ENCODE peak calls at places on chromosomes 4 and X, in five cellular contexts. X, Y, E, S and T are unnamed samples.

GRCh38 chrX:71640002-71640401 is 21.7 kb upstream of the CXCR3 start:
- ATAC-seq in X (no peak), Y (no peak), E (no peak), S (no peak), T (no peak)

GRCh38 chrX:115968436-115969252 is 201.9 kb upstream of the AGTR2 start:
- ATAC-seq in X (peak), Y (no peak), E (peak), S (no peak), T (peak)

GRCh38 chr4:2901186-2901585 is 57.5 kb downstream of the ADD1 start:
- ATAC-seq in X (no peak), Y (no peak), E (no peak), S (no peak), T (no peak)

GRCh38 chr4:6388713-6389112 is 83.7 kb downstream of the PPP2R2C start:
- ATAC-seq in X (no peak), Y (no peak), E (no peak), S (no peak), T (no peak)

GRCh38 chr4:83362492-83363329 is 28.1 kb upstream of the HPSE start:
- ATAC-seq in X (no peak), Y (peak), E (peak), S (peak), T (no peak)

GRCh38 chr4:82969414-82969813 is 41.2 kb downstream of the LIN54 start:
- ATAC-seq in X (no peak), Y (no peak), E (no peak), S (no peak), T (no peak)

GRCh38 chr4:139786494-139787354 is 121.1 kb downstream of the MGST2 start:
- ATAC-seq in X (no peak), Y (no peak), E (peak), S (peak), T (no peak)

GRCh38 chr4:24181005-24181404 is 291.2 kb upstream of the PPARGC1A start:
- ATAC-seq in X (no peak), Y (no peak), E (no peak), S (no peak), T (no peak)

GRCh38 chrX:40727599-40728252 is 7.6 kb downstream of the MED14 start:
- ATAC-seq in X (no peak), Y (no peak), E (peak), S (no peak), T (no peak)

GRCh38 chrX:19625612-19626011 is 110.3 kb upstream of the MAP3K15 start:
- ATAC-seq in X (peak), Y (no peak), E (peak), S (no peak), T (no peak)

GRCh38 chr4:80393246-80393969 is 57.9 kb downstream of the CFAP299 start:
- ATAC-seq in X (no peak), Y (no peak), E (peak), S (no peak), T (no peak)

GRCh38 chr4:66766557-66766956 is 778.7 kb downstream of the CENPC start:
- ATAC-seq in X (no peak), Y (no peak), E (no peak), S (no peak), T (no peak)

GRCh38 chr4:183229397-183229796 is 90.7 kb downstream of the CLDN22 start:
- ATAC-seq in X (no peak), Y (no peak), E (no peak), S (no peak), T (no peak)

GRCh38 chr4:73721419-73721818 is 18.9 kb upstream of the CXCL8 start:
- ATAC-seq in X (no peak), Y (no peak), E (no peak), S (no peak), T (peak)

GRCh38 chr4:147760695-147761094 is 28.8 kb downstream of the ARHGAP10 start:
- ATAC-seq in X (peak), Y (no peak), E (peak), S (no peak), T (peak)

GRCh38 chr4:70608324-70608723 is 16.3 kb downstream of the AMBN start:
- ATAC-seq in X (no peak), Y (peak), E (no peak), S (no peak), T (no peak)

GRCh38 chr4:1630266-1630665 is 53.8 kb downstream of the FAM53A start:
- ATAC-seq in X (no peak), Y (no peak), E (no peak), S (no peak), T (no peak)

DNA sequence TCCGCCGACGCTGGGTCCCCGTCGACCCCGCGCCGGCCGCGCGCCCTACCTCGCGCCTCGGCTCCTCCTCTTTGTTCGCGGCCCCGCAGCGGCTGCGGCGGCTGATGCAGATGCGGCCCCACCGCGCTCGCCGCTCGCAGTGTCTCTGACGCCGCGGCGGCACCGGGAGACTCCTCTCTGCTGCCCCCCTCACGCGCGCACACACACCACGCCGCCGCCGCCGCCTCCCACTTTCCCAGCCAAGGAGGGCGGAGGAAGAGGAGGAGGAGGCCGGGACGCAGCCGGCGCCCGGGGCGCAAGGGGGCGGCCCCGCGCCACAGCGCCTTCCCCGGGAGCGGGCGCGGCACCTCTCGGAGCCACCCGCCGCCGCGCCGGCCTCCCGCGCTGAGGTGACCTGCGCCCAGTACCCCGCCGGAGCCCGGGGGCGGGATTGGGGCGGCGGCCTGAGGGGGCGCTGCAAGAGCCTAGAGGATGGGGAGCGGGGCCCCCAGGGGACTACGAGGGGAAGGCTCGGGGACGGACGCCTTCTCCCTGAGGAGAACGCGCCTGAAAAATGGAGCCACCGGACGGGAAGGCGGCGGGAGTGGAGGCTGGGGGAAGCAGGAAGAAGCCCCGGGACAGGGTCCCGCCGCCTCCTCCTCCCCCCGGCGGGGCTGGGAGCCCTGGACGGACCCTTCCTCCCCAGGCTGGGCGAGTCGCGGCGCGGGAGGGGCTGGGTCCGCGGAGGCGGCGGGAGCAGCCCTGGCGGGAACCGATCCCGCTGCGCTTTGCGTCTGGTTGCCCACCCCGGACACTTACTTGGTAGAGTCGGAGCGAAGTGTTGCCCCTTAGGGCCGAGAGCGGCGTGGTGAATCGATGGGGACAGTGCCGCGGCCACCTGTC is at the start of gene SH3RF1:
- ATAC-seq in X (peak), Y (peak), E (peak), S (peak), T (peak)
- TF ChIP-seq EP300 in X (no peak), Y (no peak), E (no peak), S (no peak), T (no peak)

DNA sequence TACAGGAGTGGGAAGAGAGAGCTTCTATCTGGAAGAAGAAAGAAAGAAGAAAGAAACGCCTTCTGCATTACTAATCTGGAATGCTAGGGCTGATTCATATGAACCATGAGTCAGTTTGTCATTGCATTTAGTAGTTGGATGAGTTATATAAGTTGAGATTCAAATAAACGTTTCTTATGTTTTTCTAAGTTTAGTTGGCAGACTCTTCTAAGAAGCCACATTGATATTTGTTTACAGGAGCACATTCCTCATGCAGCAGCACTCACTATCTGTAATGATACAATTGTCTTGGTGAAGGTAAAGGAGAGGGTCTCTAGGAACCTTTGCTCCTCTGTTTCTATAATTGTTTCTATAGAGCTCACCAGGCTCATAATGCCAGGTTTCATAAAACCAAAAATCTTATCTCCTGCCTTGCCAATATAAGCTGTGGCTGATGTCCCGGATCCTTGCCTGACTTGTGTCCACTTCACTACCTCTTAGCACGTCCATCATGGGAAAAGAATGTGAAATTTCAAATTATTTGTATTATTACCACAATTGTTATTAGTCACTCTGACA is 39.5 kb downstream of the HOPX start:
- ATAC-seq in X (no peak), Y (no peak), E (no peak), S (no peak), T (no peak)
- TF ChIP-seq POLR2AphosphoS5 in X (no peak), Y (no peak), E (no peak), S (no peak), T (no peak)

DNA sequence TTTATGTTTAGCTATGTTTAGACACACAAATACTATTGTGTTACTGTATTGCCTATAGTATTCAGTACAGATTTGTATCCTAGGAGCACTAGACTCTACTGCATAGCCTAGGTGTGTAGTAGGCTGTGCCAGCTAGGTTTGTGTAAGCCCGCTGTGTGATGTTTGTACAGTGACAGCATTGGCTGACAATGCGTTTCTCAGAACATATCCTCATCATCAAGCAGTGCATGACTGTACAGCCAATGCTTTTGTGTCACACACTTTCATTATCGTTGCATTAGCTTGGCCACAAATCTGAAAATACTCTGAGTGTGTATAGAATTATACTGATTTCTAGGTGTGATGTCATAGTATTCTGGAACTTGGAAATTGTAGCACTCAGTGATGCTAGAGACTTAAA is 63.4 kb downstream of the CLDN34 start:
- ATAC-seq in X (peak), Y (no peak), E (peak), S (peak), T (no peak)
- TF ChIP-seq EP300 in X (no peak), Y (no peak), E (no peak), S (no peak), T (no peak)

GRCh38 chr4:61675464-61675863 is 475.3 kb downstream of the ADGRL3 start:
- ATAC-seq in X (no peak), Y (no peak), E (no peak), S (no peak), T (no peak)

GRCh38 chr4:61678297-61678696 is 478.2 kb downstream of the ADGRL3 start:
- ATAC-seq in X (no peak), Y (no peak), E (no peak), S (no peak), T (no peak)
- TF ChIP-seq POLR2AphosphoS5 in X (no peak), Y (no peak), E (no peak), S (no peak), T (no peak)

DNA sequence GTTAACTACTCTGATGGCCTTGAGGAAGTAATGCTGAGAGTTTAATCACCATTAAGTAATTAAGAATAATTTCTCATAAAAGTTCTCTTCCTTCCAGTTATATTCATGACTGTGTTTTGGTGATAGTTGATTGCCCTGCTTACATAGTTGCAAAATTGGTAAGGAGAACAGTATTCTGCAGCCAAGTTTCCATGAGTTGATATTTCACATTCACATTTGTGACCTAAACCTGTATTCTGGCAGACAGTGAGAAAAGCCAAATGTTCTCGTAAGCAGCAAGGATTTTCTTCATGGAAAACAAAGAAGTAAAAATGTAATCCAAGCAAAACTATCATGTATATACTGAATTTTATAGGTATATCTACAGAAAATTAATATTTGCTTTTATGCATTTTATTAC is 187.8 kb upstream of the NUDT6 start:
- ATAC-seq in X (no peak), Y (no peak), E (no peak), S (no peak), T (peak)
- TF ChIP-seq EP300 in X (no peak), Y (no peak), E (no peak), S (no peak), T (no peak)